ENCODE peak calls at places on chromosomes 16 and 17, in five cellular contexts. K is stimulated activated CD4-positive, alpha-beta T cell treated with anti-CD3 and anti-CD28 coated beads, Interleukin-4, amount 100 ng/mL, for 24 hours; T is nucleus accumbens; H is left ventricle myocardium inferior; W is posterior cingulate gyrus. B is an unnamed sample.

GRCh38 chr17:19718041-19718612 is 1.7 kb upstream of the SLC47A2 start:
- DNase-seq in K (no peak), T (no peak), H (no peak), W (no peak), B (no peak)

GRCh38 chr17:77802811-77803220 is 155.7 kb upstream of the TNRC6C start:
- DNase-seq in K (no peak), T (peak), H (no peak), W (peak), B (no peak)

GRCh38 chr16:66081967-66082366 is 284.5 kb upstream of the CDH5 start:
- DNase-seq in K (no peak), T (no peak), H (no peak), W (no peak), B (no peak)

GRCh38 chr16:71474864-71475263 is 12.8 kb upstream of the ZNF23 start:
- DNase-seq in K (no peak), T (no peak), H (no peak), W (no peak), B (no peak)

GRCh38 chr17:83180996-83181481 is 101.6 kb downstream of the METRNL start:
- DNase-seq in K (peak), T (no peak), H (no peak), W (no peak), B (no peak)

GRCh38 chr17:2120550-2121335 is 65.8 kb downstream of the HIC1 start:
- DNase-seq in K (no peak), T (no peak), H (no peak), W (no peak), B (no peak)

GRCh38 chr17:51508048-51508447 is 247.7 kb downstream of the UTP18 start:
- DNase-seq in K (no peak), T (no peak), H (no peak), W (peak), B (no peak)

GRCh38 chr16:57476546-57477410 is 9.5 kb downstream of the DOK4 start:
- DNase-seq in K (no peak), T (no peak), H (no peak), W (no peak), B (no peak)

GRCh38 chr16:65698943-65699342 is 577.1 kb upstream of the CDH11 start:
- DNase-seq in K (no peak), T (no peak), H (no peak), W (no peak), B (no peak)

GRCh38 chr17:73248532-73248931 is 13.1 kb downstream of the CPSF4L start:
- DNase-seq in K (no peak), T (no peak), H (no peak), W (no peak), B (no peak)

GRCh38 chr17:81574643-81574956 is 22.4 kb upstream of the FAAP100 start:
- DNase-seq in K (no peak), T (no peak), H (no peak), W (no peak), B (no peak)

GRCh38 chr17:74513987-74514631 is 17.2 kb downstream of the CD300LB start:
- DNase-seq in K (peak), T (no peak), H (no peak), W (no peak), B (no peak)

GRCh38 chr17:43832168-43832975 is 574 bp downstream of the MPP3 start:
- DNase-seq in K (peak), T (no peak), H (peak), W (no peak), B (no peak)

B was measured in GM13976.